ENCODE peak calls at places on chromosomes 7 and 10, in four cellular contexts. Q, G, S and V are unnamed samples.

GRCh38 chr7:121160150-121161008 is 168.4 kb upstream of the WNT16 start:
- DNase-seq in Q (no peak), G (no peak), S (no peak), V (no peak)

GRCh38 chr10:122112021-122112616 is 123.2 kb downstream of the TACC2 start:
- DNase-seq in Q (no peak), G (no peak), S (peak), V (peak)

GRCh38 chr7:118195837-118196474 is 12.0 kb downstream of the LSM8 start:
- DNase-seq in Q (no peak), G (peak), S (peak), V (peak)

GRCh38 chr7:20798694-20799121 is 12.0 kb upstream of the SP8 start:
- DNase-seq in Q (no peak), G (no peak), S (no peak), V (no peak)

GRCh38 chr7:102891693-102892261 is 21.0 kb upstream of the LRRC17 start:
- DNase-seq in Q (no peak), G (no peak), S (peak), V (peak)

GRCh38 chr7:43385856-43386255 is 197.1 kb upstream of the STK17A start:
- DNase-seq in Q (no peak), G (no peak), S (no peak), V (no peak)

GRCh38 chr7:47225387-47226170 is 356.3 kb downstream of the TNS3 start:
- DNase-seq in Q (no peak), G (no peak), S (no peak), V (peak)

GRCh38 chr10:91034042-91034441 is 113.2 kb upstream of the ANKRD1 start:
- DNase-seq in Q (no peak), G (peak), S (no peak), V (no peak)

GRCh38 chr10:89090760-89091455 is 100.3 kb downstream of the FAS start:
- DNase-seq in Q (no peak), G (no peak), S (peak), V (no peak)

GRCh38 chr10:100864981-100865380 is 47.8 kb upstream of the SLF2 start:
- DNase-seq in Q (no peak), G (no peak), S (no peak), V (no peak)

GRCh38 chr7:85426487-85426960 is 239.7 kb upstream of the SEMA3D start:
- DNase-seq in Q (no peak), G (no peak), S (peak), V (no peak)

GRCh38 chr7:102008535-102009262 is 191.3 kb downstream of the CUX1 start:
- DNase-seq in Q (no peak), G (no peak), S (no peak), V (no peak)

GRCh38 chr10:103153765-103154197 is 39.3 kb downstream of the NT5C2 start:
- DNase-seq in Q (no peak), G (no peak), S (peak), V (peak)

GRCh38 chr7:151745090-151745638 is 131.8 kb downstream of the PRKAG2 start:
- DNase-seq in Q (peak), G (no peak), S (peak), V (peak)

GRCh38 chr7:143188994-143189393 is 5.8 kb downstream of the TAS2R39 start:
- DNase-seq in Q (no peak), G (no peak), S (no peak), V (no peak)